ENCODE peak calls at places on chromosomes 12 and 14, in four cellular contexts. G is adipocyte, N is BE2C, L is cardiac muscle cell. X is an unnamed sample.

GRCh38 chr12:13680916-13681315 is 300.5 kb downstream of the GRIN2B start:
- DNase-seq in N (no peak), G (no peak), L (no peak), X (no peak)

GRCh38 chr14:74843653-74844052 is 32.3 kb downstream of the PROX2 start:
- DNase-seq in G (peak; percentile 92), N (peak; percentile 71), L (peak; percentile 69), X (no peak)

GRCh38 chr12:46492471-46493351 is 120.1 kb upstream of the SLC38A2 start:
- DNase-seq in G (peak; percentile 87), N (no peak), L (peak; percentile 88), X (no peak)

GRCh38 chr14:69860221-69860620 is 19.0 kb upstream of the SMOC1 start:
- DNase-seq in N (no peak), L (no peak), G (no peak), X (peak; percentile 49)

GRCh38 chr12:48512855-48513254 is 12.6 kb upstream of the OR8S1 start:
- DNase-seq in N (no peak), G (no peak), L (no peak), X (no peak)

GRCh38 chr14:91946313-91947195 is 940 bp downstream of the FBLN5 start:
- DNase-seq in G (peak; percentile 74), L (peak; percentile 45), N (no peak), X (no peak)

GRCh38 chr12:130136536-130136935 is 25.7 kb upstream of the FZD10 start:
- DNase-seq in N (no peak), G (no peak), L (no peak), X (no peak)

GRCh38 chr12:6367065-6367968 is 8.0 kb downstream of the SCNN1A start:
- DNase-seq in L (peak; percentile 69), G (no peak), N (peak; percentile 39), X (peak; percentile 46)

DNA sequence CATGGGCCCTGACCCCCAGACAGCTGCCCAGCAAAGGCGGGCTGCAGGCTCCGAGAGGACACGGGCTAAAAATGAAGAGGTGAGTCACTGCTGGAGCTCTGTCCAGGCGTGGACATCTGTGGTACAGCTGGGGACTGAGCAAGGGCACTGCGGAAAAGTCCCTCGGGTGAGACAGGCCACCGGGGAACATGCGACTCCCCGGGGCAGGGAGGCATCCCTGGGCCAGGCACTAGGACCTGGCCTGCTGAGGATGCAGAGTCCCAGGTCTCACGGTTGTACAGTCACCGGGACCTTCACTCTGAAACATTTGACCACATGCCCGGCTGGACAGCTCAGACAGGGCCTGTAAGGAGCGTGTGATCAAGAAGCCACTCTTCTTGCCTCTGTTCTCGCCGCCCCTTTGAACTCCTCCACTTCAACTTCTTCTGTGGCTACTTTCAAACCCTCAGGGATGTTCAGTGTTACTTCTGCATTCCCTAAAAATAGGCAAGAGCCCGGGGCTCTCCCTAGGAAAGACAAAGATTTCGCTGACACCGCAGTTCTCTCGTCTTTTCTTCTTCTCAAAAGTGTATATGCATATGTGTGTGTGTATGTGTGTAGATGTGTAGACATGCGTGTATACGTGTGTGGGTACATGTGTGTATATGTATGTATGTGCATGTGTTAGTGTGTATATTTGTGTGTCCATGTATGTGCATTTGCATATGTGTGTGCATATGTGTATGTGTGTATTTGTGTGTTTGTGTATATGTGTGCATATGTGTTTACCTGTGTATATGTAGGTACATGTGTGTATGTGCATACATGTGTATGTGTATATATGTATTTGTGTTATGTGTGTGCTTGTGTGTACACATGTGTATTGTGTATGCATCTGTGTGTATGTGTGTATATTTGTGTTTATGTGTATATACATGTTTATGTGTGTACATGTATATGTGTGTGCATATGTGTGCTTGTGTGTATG is 5.0 kb upstream of the RFLNA start:
- DNase-seq in G (peak; percentile 52), N (no peak), L (no peak), X (no peak)
- H3K4me3 ChIP-seq in G (no peak overlapping the region), N (peak overlapping the region; percentile 27), L (no peak overlapping the region), X (no peak overlapping the region)

DNA sequence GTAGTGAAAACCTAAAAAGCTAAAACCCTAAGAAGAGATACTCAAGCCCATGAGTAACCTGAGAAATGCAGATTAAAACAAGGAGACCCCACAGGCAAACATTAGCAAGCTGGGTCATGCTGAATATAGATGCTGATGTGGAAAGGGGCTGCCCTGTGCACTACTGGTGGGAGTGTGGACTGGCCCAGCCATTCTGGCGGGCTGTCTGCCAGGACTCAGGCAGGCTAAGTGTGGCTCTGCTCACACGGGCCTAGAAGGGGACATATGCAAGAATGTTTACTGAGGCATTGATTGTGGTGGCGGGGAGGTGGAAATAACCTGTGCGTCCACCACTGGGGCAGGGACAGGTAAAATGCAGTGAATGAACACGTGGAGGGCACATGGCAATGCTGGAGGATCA is 48.3 kb downstream of the SPTB start:
- DNase-seq in N (no peak), G (no peak), L (no peak), X (no peak)
- H3K27me3 ChIP-seq in N (no peaks in the 10 kb centered on the region), G (peaks cover 48% of the 10 kb centered on the region), L (no peaks in the 10 kb centered on the region), X (peaks cover 2% of the 10 kb centered on the region)

GRCh38 chr14:77313374-77313773 is 7.3 kb downstream of the POMT2 start:
- DNase-seq in N (no peak), G (no peak), L (no peak), X (no peak)

GRCh38 chr14:77314043-77314442 is 6.6 kb downstream of the POMT2 start:
- DNase-seq in N (no peak), G (peak; percentile 78), L (peak; percentile 68), X (no peak)

GRCh38 chr14:77314539-77314938 is 6.1 kb downstream of the POMT2 start:
- DNase-seq in G (no peak), N (no peak), L (no peak), X (no peak)

GRCh38 chr14:77316872-77317271 is 3.8 kb downstream of the POMT2 start:
- DNase-seq in L (no peak), G (no peak), N (no peak), X (no peak)

GRCh38 chr14:77315115-77315944 is 5.4 kb downstream of the POMT2 start:
- DNase-seq in L (no peak), N (no peak), G (no peak), X (no peak)
- H3K4me3 ChIP-seq in L (no peak overlapping the region), N (no peak overlapping the region), G (no peak overlapping the region), X (no peak overlapping the region)

DNA sequence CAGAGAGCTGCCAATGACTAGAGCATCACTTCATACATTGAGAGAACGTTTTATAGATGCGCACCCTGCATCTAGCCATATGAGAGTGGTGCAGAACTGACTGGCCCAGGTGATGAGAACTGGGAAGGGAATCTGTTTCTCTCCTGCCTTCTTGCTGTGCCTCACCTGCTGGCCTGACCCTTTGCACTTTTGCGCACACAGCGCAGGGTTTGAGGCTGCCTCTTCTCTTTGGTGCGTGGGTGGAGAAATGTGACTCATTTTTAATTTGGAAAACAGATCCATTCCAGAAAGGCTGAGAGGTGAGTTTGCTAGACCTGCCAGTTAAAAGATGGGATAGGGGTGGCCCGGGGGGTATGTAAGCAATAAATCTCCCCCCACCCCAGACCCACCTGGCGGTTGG is 453 bp upstream of the ESRRB start:
- DNase-seq in G (no peak), L (no peak), N (no peak), X (no peak)
- H3K27me3 ChIP-seq in G (peaks cover 62% of the 10 kb centered on the region), L (peaks cover 88% of the 10 kb centered on the region), N (peaks cover 88% of the 10 kb centered on the region), X (peaks cover 55% of the 10 kb centered on the region)

DNA sequence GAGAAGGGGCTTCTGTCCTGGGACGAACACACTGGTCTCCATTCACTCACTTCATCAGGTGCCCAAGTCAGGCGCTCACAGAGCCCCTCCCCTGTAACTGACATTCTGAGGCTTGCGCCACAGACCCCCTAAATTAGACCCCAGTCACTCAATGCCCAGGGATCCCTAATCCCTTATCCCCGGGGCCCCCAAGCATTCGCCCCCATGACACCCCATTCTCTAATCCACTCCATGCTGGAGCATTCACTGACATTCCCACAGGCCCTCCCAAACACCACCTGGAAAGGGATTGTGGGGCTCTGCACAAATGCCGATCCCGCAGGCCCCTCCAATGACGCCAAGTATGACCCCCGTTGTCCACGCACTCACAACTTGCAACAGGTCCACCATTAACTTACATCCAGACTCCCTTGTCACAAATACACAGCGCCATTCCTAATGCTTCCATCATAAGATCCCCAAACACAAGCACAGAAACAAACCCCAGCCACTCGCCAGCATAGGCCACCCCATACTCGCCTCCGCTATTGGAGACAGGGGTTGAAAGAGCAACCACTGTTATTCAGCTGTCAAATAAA is 1.5 kb downstream of the ZNF605 start:
- DNase-seq in G (no peak), N (no peak), L (no peak), X (no peak)
- H3K4me3 ChIP-seq in G (peak overlapping the region; percentile 94), N (peak overlapping the region; percentile 90), L (peak overlapping the region; percentile 83), X (no peak overlapping the region)